ENCODE peak calls at places on chromosomes 16 and 17, in nine cellular contexts. One of them, this sample, is unnamed.

GRCh38 chr16:80191928-80192327 is 348.9 kb upstream of the DYNLRB2 start:
- DNase-seq in tibial nerve: no peak
- DNase-seq in CD8-positive, alpha-beta memory T cell: no peak
- DNase-seq in thoracic aorta: no peak
- DNase-seq in cardiac muscle cell: no peak
- DNase-seq in aorta: no peak
- DNase-seq in IMR-90: no peak
- DNase-seq in Peyer's patch: no peak
- DNase-seq in ovary: no peak
- DNase-seq in this sample: no peak

GRCh38 chr16:20784204-20784603 is 20.4 kb downstream of the ACSM3 start:
- DNase-seq in thoracic aorta: no peak
- DNase-seq in Peyer's patch: no peak
- DNase-seq in IMR-90: no peak
- DNase-seq in aorta: no peak
- DNase-seq in cardiac muscle cell: no peak
- DNase-seq in ovary: no peak
- DNase-seq in tibial nerve: no peak
- DNase-seq in CD8-positive, alpha-beta memory T cell: no peak
- DNase-seq in this sample: no peak

GRCh38 chr16:10536814-10537389 is 43.5 kb downstream of the EMP2 start:
- DNase-seq in CD8-positive, alpha-beta memory T cell: no peak
- DNase-seq in IMR-90: no peak
- DNase-seq in aorta: no peak
- DNase-seq in thoracic aorta: no peak
- DNase-seq in cardiac muscle cell: no peak
- DNase-seq in tibial nerve: no peak
- DNase-seq in Peyer's patch: no peak
- DNase-seq in ovary: no peak
- DNase-seq in this sample: no peak

GRCh38 chr16:67528222-67528869 is at the start of gene RIPOR1:
- DNase-seq in cardiac muscle cell: peak; percentile 74
- DNase-seq in Peyer's patch: peak; percentile 53
- DNase-seq in CD8-positive, alpha-beta memory T cell: peak; percentile 24
- DNase-seq in ovary: peak; percentile 72
- DNase-seq in aorta: peak; percentile 92
- DNase-seq in thoracic aorta: no peak
- DNase-seq in IMR-90: no peak
- DNase-seq in tibial nerve: no peak
- DNase-seq in this sample: no peak

GRCh38 chr17:66644311-66644710 is 190.6 kb upstream of the CACNG5 start:
- DNase-seq in ovary: no peak
- DNase-seq in CD8-positive, alpha-beta memory T cell: no peak
- DNase-seq in tibial nerve: no peak
- DNase-seq in Peyer's patch: no peak
- DNase-seq in aorta: no peak
- DNase-seq in thoracic aorta: no peak
- DNase-seq in IMR-90: peak; percentile 63
- DNase-seq in cardiac muscle cell: no peak
- DNase-seq in this sample: no peak

GRCh38 chr16:74627506-74628220 is 20.7 kb upstream of the GLG1 start:
- DNase-seq in ovary: no peak
- DNase-seq in thoracic aorta: no peak
- DNase-seq in cardiac muscle cell: no peak
- DNase-seq in Peyer's patch: no peak
- DNase-seq in aorta: no peak
- DNase-seq in IMR-90: peak; percentile 28
- DNase-seq in CD8-positive, alpha-beta memory T cell: no peak
- DNase-seq in tibial nerve: peak; percentile 16
- DNase-seq in this sample: no peak

GRCh38 chr17:74369221-74369620 is 1.9 kb downstream of the GPR142 start:
- DNase-seq in Peyer's patch: peak; percentile 60
- DNase-seq in thoracic aorta: no peak
- DNase-seq in ovary: no peak
- DNase-seq in cardiac muscle cell: no peak
- DNase-seq in tibial nerve: peak; percentile 48
- DNase-seq in IMR-90: no peak
- DNase-seq in aorta: no peak
- DNase-seq in CD8-positive, alpha-beta memory T cell: no peak
- DNase-seq in this sample: no peak

GRCh38 chr16:10788665-10789064 is 29.9 kb downstream of the TVP23A start:
- DNase-seq in CD8-positive, alpha-beta memory T cell: no peak
- DNase-seq in ovary: no peak
- DNase-seq in cardiac muscle cell: peak; percentile 60
- DNase-seq in aorta: no peak
- DNase-seq in thoracic aorta: no peak
- DNase-seq in Peyer's patch: no peak
- DNase-seq in tibial nerve: no peak
- DNase-seq in IMR-90: no peak
- DNase-seq in this sample: no peak

GRCh38 chr17:47305302-47305923 is 18.3 kb upstream of the EFCAB13 start:
- DNase-seq in cardiac muscle cell: no peak
- DNase-seq in aorta: no peak
- DNase-seq in thoracic aorta: no peak
- DNase-seq in tibial nerve: no peak
- DNase-seq in IMR-90: peak; percentile 93
- DNase-seq in CD8-positive, alpha-beta memory T cell: no peak
- DNase-seq in ovary: no peak
- DNase-seq in Peyer's patch: no peak
- DNase-seq in this sample: peak; percentile 66

GRCh38 chr16:25264599-25264998 is 7.0 kb upstream of the ZKSCAN2 start:
- DNase-seq in thoracic aorta: no peak
- DNase-seq in cardiac muscle cell: peak; percentile 49
- DNase-seq in tibial nerve: no peak
- DNase-seq in ovary: no peak
- DNase-seq in CD8-positive, alpha-beta memory T cell: no peak
- DNase-seq in aorta: no peak
- DNase-seq in Peyer's patch: no peak
- DNase-seq in IMR-90: no peak
- DNase-seq in this sample: no peak

GRCh38 chr16:66408181-66409048 is 18.7 kb upstream of the BEAN1 start:
- DNase-seq in tibial nerve: no peak
- DNase-seq in thoracic aorta: no peak
- DNase-seq in aorta: no peak
- DNase-seq in Peyer's patch: no peak
- DNase-seq in CD8-positive, alpha-beta memory T cell: peak; percentile 48
- DNase-seq in cardiac muscle cell: peak; percentile 90
- DNase-seq in IMR-90: peak; percentile 88
- DNase-seq in ovary: no peak
- DNase-seq in this sample: no peak

GRCh38 chr17:75514299-75515228 is 773 bp downstream of the CASKIN2 start:
- DNase-seq in tibial nerve: no peak
- DNase-seq in thoracic aorta: no peak
- DNase-seq in CD8-positive, alpha-beta memory T cell: no peak
- DNase-seq in IMR-90: peak; percentile 23
- DNase-seq in Peyer's patch: no peak
- DNase-seq in ovary: peak; percentile 73
- DNase-seq in cardiac muscle cell: peak; percentile 56
- DNase-seq in aorta: no peak
- DNase-seq in this sample: peak; percentile 73
- H3K4me1 ChIP-seq in tibial nerve: peaks cover 63% of the 10 kb centered on the region
- H3K4me1 ChIP-seq in thoracic aorta: peaks cover 66% of the 10 kb centered on the region
- H3K4me1 ChIP-seq in CD8-positive, alpha-beta memory T cell: peaks cover 24% of the 10 kb centered on the region
- H3K4me1 ChIP-seq in IMR-90: peaks cover 10% of the 10 kb centered on the region
- H3K4me1 ChIP-seq in Peyer's patch: peaks cover 26% of the 10 kb centered on the region
- H3K4me1 ChIP-seq in ovary: peaks cover 23% of the 10 kb centered on the region
- H3K4me1 ChIP-seq in cardiac muscle cell: peaks cover 26% of the 10 kb centered on the region
- H3K4me1 ChIP-seq in aorta: peaks cover 2% of the 10 kb centered on the region
- H3K4me1 ChIP-seq in this sample: peaks cover 28% of the 10 kb centered on the region

DNA sequence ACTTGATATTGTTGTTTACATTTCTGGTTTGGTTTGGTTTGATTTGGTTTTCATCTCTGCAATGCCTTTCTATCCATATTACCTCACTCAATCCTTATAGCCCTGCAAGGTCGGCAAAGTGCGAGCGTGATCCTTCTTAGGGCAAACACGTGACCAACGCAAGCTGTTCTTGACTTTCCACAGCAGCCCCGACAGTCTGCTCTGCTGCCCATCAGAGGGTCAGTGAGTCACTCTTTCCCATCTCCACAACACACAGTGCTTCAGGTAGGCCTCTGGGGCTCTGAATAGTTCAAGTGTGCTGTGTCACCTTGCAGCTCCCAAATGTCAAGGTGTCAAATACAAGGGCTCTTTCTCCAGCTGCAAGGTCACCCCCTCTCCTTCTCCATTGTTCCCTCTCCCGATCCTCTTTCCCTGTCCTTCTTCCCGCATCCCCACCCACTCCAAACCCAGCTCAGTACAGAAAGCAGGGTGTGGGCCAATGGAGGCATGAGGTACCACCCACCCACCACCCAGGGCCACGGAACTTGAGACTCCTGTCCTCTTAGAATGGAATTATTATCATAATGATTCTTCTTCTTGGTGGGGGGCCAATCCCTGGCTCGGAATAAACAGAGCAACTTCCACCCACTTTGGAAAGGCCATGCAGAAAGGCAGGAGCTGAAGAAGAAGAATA is 139.7 kb downstream of the SLC39A11 start:
- DNase-seq in aorta: no peak
- DNase-seq in Peyer's patch: no peak
- DNase-seq in tibial nerve: no peak
- DNase-seq in ovary: no peak
- DNase-seq in cardiac muscle cell: peak; percentile 10
- DNase-seq in thoracic aorta: no peak
- DNase-seq in IMR-90: no peak
- DNase-seq in CD8-positive, alpha-beta memory T cell: no peak
- DNase-seq in this sample: no peak
- H3K27ac ChIP-seq in aorta: no peak overlapping the region
- H3K27ac ChIP-seq in Peyer's patch: no peak overlapping the region
- H3K27ac ChIP-seq in tibial nerve: no peak overlapping the region
- H3K27ac ChIP-seq in ovary: no peak overlapping the region
- H3K27ac ChIP-seq in cardiac muscle cell: no peak overlapping the region
- H3K27ac ChIP-seq in thoracic aorta: no peak overlapping the region
- H3K27ac ChIP-seq in IMR-90: no peak overlapping the region
- H3K27ac ChIP-seq in CD8-positive, alpha-beta memory T cell: no peak overlapping the region
- H3K27ac ChIP-seq in this sample: no peak overlapping the region

GRCh38 chr17:17079761-17080160 is 37.5 kb downstream of the MPRIP start:
- DNase-seq in IMR-90: no peak
- DNase-seq in tibial nerve: peak; percentile 33
- DNase-seq in CD8-positive, alpha-beta memory T cell: no peak
- DNase-seq in thoracic aorta: no peak
- DNase-seq in aorta: peak; percentile 73
- DNase-seq in cardiac muscle cell: no peak
- DNase-seq in ovary: no peak
- DNase-seq in Peyer's patch: no peak
- DNase-seq in this sample: no peak

GRCh38 chr17:17080781-17081180 is 38.5 kb downstream of the MPRIP start:
- DNase-seq in tibial nerve: no peak
- DNase-seq in ovary: no peak
- DNase-seq in IMR-90: no peak
- DNase-seq in thoracic aorta: no peak
- DNase-seq in CD8-positive, alpha-beta memory T cell: no peak
- DNase-seq in aorta: peak; percentile 6
- DNase-seq in Peyer's patch: no peak
- DNase-seq in cardiac muscle cell: no peak
- DNase-seq in this sample: no peak

GRCh38 chr17:17081304-17081940 is 39.2 kb downstream of the MPRIP start:
- DNase-seq in aorta: peak; percentile 59
- DNase-seq in IMR-90: no peak
- DNase-seq in CD8-positive, alpha-beta memory T cell: no peak
- DNase-seq in tibial nerve: no peak
- DNase-seq in ovary: no peak
- DNase-seq in Peyer's patch: no peak
- DNase-seq in thoracic aorta: no peak
- DNase-seq in cardiac muscle cell: no peak
- DNase-seq in this sample: peak; percentile 38

GRCh38 chr17:17079336-17079735 is 37.1 kb downstream of the MPRIP start:
- DNase-seq in CD8-positive, alpha-beta memory T cell: no peak
- DNase-seq in cardiac muscle cell: peak; percentile 41
- DNase-seq in tibial nerve: no peak
- DNase-seq in IMR-90: no peak
- DNase-seq in aorta: peak; percentile 69
- DNase-seq in thoracic aorta: no peak
- DNase-seq in ovary: no peak
- DNase-seq in Peyer's patch: no peak
- DNase-seq in this sample: peak; percentile 6

DNA sequence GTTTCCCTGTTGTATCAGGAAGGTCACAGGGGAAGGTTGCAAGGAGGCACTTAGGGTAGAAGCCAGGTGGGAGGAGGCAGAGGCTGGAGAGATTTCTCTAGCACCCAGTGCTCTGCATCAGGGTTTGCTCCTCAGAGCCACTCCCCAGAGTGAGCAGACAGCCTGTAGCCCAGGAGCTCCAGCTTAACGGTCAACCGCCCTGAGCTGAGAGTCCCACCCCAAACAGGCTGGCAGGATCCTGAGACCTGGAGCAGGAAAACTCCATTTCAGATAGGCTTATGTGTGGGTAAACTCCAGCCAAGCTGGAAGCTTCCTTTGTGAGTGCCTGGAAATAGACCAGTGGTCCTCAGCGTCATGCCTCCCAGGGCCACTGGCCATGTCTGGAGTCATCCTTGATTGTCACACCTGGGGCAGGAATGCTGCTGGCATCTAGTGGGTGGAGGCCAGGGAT is 37.9 kb downstream of the MPRIP start:
- DNase-seq in cardiac muscle cell: no peak
- DNase-seq in aorta: peak; percentile 70
- DNase-seq in IMR-90: no peak
- DNase-seq in Peyer's patch: no peak
- DNase-seq in thoracic aorta: no peak
- DNase-seq in ovary: no peak
- DNase-seq in tibial nerve: no peak
- DNase-seq in CD8-positive, alpha-beta memory T cell: no peak
- DNase-seq in this sample: no peak
- H3K4me1 ChIP-seq in cardiac muscle cell: peaks cover 33% of the 10 kb centered on the region
- H3K4me1 ChIP-seq in aorta: peaks cover 4% of the 10 kb centered on the region
- H3K4me1 ChIP-seq in IMR-90: peaks cover 13% of the 10 kb centered on the region
- H3K4me1 ChIP-seq in Peyer's patch: no peaks in the 10 kb centered on the region
- H3K4me1 ChIP-seq in thoracic aorta: peaks cover 39% of the 10 kb centered on the region
- H3K4me1 ChIP-seq in ovary: peaks cover 34% of the 10 kb centered on the region
- H3K4me1 ChIP-seq in tibial nerve: peaks cover 43% of the 10 kb centered on the region
- H3K4me1 ChIP-seq in CD8-positive, alpha-beta memory T cell: no peaks in the 10 kb centered on the region
- H3K4me1 ChIP-seq in this sample: peaks cover 14% of the 10 kb centered on the region

GRCh38 chr17:58960068-58960467 is 146.6 kb downstream of the TRIM37 start:
- DNase-seq in tibial nerve: no peak
- DNase-seq in cardiac muscle cell: peak; percentile 21
- DNase-seq in Peyer's patch: no peak
- DNase-seq in IMR-90: peak; percentile 74
- DNase-seq in CD8-positive, alpha-beta memory T cell: no peak
- DNase-seq in aorta: no peak
- DNase-seq in ovary: no peak
- DNase-seq in thoracic aorta: no peak
- DNase-seq in this sample: no peak

DNA sequence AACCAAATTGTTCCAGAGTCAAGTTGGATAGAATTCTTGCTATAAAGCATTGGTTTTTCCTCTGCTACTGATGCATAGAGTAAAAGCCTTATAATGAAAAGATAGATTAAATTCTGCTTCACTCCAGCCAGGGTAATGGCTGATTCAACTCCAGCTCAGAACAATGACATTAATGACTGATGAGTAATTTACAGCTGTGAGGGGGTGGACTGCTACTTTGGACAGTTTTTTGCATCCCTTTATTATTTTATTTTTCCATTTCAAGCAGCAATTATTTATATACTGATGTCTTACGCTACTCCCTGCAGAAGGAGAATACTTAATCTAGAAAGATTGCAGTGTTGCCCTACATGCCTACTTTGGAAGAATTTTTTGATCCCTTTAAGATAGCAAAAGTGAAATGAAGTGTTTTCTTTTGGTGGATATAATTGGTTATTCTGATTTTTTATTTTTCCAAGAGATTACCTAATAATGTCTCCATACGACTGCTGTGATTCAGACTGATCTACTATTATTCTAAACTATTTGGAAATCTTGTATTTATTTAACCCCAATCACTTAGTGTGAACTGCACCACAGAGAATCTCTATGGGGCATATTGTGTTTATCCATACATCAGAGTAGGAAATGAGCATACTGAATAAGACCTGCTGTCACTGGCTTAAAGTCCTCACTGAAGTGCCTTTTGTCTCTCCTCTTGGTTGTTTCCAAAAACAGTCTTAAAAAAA is 149.5 kb downstream of the TRIM37 start:
- DNase-seq in Peyer's patch: no peak
- DNase-seq in aorta: no peak
- DNase-seq in thoracic aorta: no peak
- DNase-seq in CD8-positive, alpha-beta memory T cell: no peak
- DNase-seq in ovary: no peak
- DNase-seq in IMR-90: peak; percentile 67
- DNase-seq in cardiac muscle cell: no peak
- DNase-seq in tibial nerve: no peak
- DNase-seq in this sample: no peak
- H3K27ac ChIP-seq in Peyer's patch: no peak overlapping the region
- H3K27ac ChIP-seq in aorta: no peak overlapping the region
- H3K27ac ChIP-seq in thoracic aorta: no peak overlapping the region
- H3K27ac ChIP-seq in CD8-positive, alpha-beta memory T cell: no peak overlapping the region
- H3K27ac ChIP-seq in ovary: no peak overlapping the region
- H3K27ac ChIP-seq in IMR-90: no peak overlapping the region
- H3K27ac ChIP-seq in cardiac muscle cell: no peak overlapping the region
- H3K27ac ChIP-seq in tibial nerve: no peak overlapping the region
- H3K27ac ChIP-seq in this sample: no peak overlapping the region